ENCODE peak calls at places on chromosomes 3 and 15, in four cellular contexts. V, N, I and D are unnamed samples.

GRCh38 chr3:66468016-66468735 is 32.6 kb downstream of the LRIG1 start:
- DNase-seq in V (no peak), N (no peak), I (no peak), D (no peak)

GRCh38 chr3:95272791-95273190 is 1209.9 kb downstream of the NSUN3 start:
- DNase-seq in V (no peak), N (no peak), I (no peak), D (no peak)

GRCh38 chr3:113212155-113212844 is 943 bp downstream of the BOC start:
- DNase-seq in V (no peak), N (no peak), I (peak), D (no peak)

GRCh38 chr3:4898454-4899313 is 80.6 kb upstream of the BHLHE40 start:
- DNase-seq in V (no peak), N (no peak), I (no peak), D (no peak)

GRCh38 chr3:81920805-81921204 is 159.4 kb upstream of the GBE1 start:
- DNase-seq in V (no peak), N (no peak), I (no peak), D (no peak)

GRCh38 chr3:123330441-123330991 is 118.4 kb downstream of the ADCY5 start:
- DNase-seq in V (no peak), N (no peak), I (peak), D (no peak)

GRCh38 chr3:147359177-147360062 is 46.9 kb downstream of the ZIC4 start:
- DNase-seq in V (no peak), N (no peak), I (no peak), D (no peak)

GRCh38 chr15:58684751-58685150 is 64.8 kb downstream of the ADAM10 start:
- DNase-seq in V (no peak), N (no peak), I (no peak), D (no peak)

GRCh38 chr3:52650437-52650836 is 35.3 kb downstream of the PBRM1 start:
- DNase-seq in V (no peak), N (no peak), I (no peak), D (no peak)

GRCh38 chr3:125374501-125374995 is 577 bp downstream of the ZNF148 start:
- DNase-seq in V (no peak), N (no peak), I (peak), D (no peak)

GRCh38 chr15:92113832-92114231 is 260.3 kb downstream of the SLCO3A1 start:
- DNase-seq in V (no peak), N (no peak), I (no peak), D (no peak)

GRCh38 chr3:98980915-98981596 is 79.6 kb upstream of the DCBLD2 start:
- DNase-seq in V (no peak), N (no peak), I (no peak), D (no peak)

GRCh38 chr15:94972314-94972713 is 741.0 kb downstream of the MCTP2 start:
- DNase-seq in V (no peak), N (no peak), I (no peak), D (no peak)

GRCh38 chr15:60787737-60788513 is 309.0 kb upstream of the ICE2 start:
- DNase-seq in V (no peak), N (no peak), I (no peak), D (no peak)

GRCh38 chr15:59301527-59301926 is 71.1 kb downstream of the MYO1E start:
- DNase-seq in V (no peak), N (no peak), I (no peak), D (no peak)

GRCh38 chr3:148062590-148062989 is 635.1 kb upstream of the AGTR1 start:
- DNase-seq in V (no peak), N (no peak), I (no peak), D (no peak)

GRCh38 chr15:89174476-89174875 is 46.9 kb downstream of the RLBP1 start:
- DNase-seq in V (no peak), N (no peak), I (no peak), D (no peak)

GRCh38 chr15:69802432-69802831 is 295.3 kb downstream of the TLE3 start:
- DNase-seq in V (no peak), N (no peak), I (no peak), D (no peak)

GRCh38 chr15:70260096-70260495 is 162.4 kb upstream of the TLE3 start:
- DNase-seq in V (no peak), N (no peak), I (no peak), D (no peak)

GRCh38 chr3:43153189-43154083 is 47.6 kb upstream of the POMGNT2 start:
- DNase-seq in V (no peak), N (no peak), I (peak), D (no peak)